ENCODE peak calls at places on chromosomes 12 and 14, in six cellular contexts. G is dorsolateral prefrontal cortex; O is T-cell; L is A549; I is activated T-cell treated with anti-CD3 and anti-CD28 coated beads, Interleukin-2, amount 50 U/mL, for 4 hours; M is MM.1S. E is an unnamed sample.

GRCh38 chr12:106766393-106766826 is 8.1 kb upstream of the RIC8B start:
- DNase-seq in G (no peak), O (no peak), I (peak; percentile 45), L (no peak), M (no peak), E (no peak)

GRCh38 chr14:105123266-105123665 is 45.3 kb downstream of the JAG2 start:
- DNase-seq in G (no peak), I (no peak), M (no peak), L (no peak), O (no peak), E (no peak)

GRCh38 chr12:97140355-97140754 is 233.3 kb downstream of the NEDD1 start:
- DNase-seq in L (no peak), G (no peak), I (no peak), M (no peak), O (no peak), E (no peak)

GRCh38 chr12:3491938-3492867 is 1.2 kb downstream of the PRMT8 start:
- DNase-seq in M (peak; percentile 42), G (no peak), O (no peak), L (peak; percentile 38), I (peak; percentile 6), E (no peak)

GRCh38 chr14:91897121-91897701 is 29.9 kb upstream of the TC2N start:
- DNase-seq in M (no peak), G (peak; percentile 72), O (no peak), L (peak; percentile 56), I (no peak), E (no peak)

GRCh38 chr14:21652209-21652808 is 1.3 kb upstream of the OR4E2 start:
- DNase-seq in G (no peak), I (no peak), O (no peak), M (no peak), L (no peak), E (no peak)

GRCh38 chr14:30272848-30273563 is 286.0 kb upstream of the G2E3 start:
- DNase-seq in M (no peak), G (no peak), L (no peak), I (no peak), O (no peak), E (no peak)

GRCh38 chr12:132029503-132030300 is 80.0 kb downstream of the EP400 start:
- DNase-seq in M (no peak), I (no peak), G (no peak), L (no peak), O (no peak), E (no peak)

GRCh38 chr14:34119107-34119858 is 168.4 kb upstream of the EGLN3 start:
- DNase-seq in G (no peak), M (no peak), O (no peak), L (no peak), I (no peak), E (no peak)

GRCh38 chr12:130104114-130104513 is 58.1 kb upstream of the FZD10 start:
- DNase-seq in I (no peak), G (no peak), L (no peak), O (no peak), M (no peak), E (no peak)

GRCh38 chr14:21978184-21978998 is 304.8 kb upstream of the OR4E1 start:
- DNase-seq in I (peak; percentile 57), O (peak; percentile 37), L (peak; percentile 62), G (peak; percentile 42), M (peak; percentile 59), E (peak; percentile 48)

GRCh38 chr12:94025730-94026129 is 122.6 kb upstream of the PLXNC1 start:
- DNase-seq in I (no peak), M (no peak), G (no peak), L (no peak), O (no peak), E (no peak)

GRCh38 chr14:91899213-91899612 is 31.9 kb upstream of the TC2N start:
- DNase-seq in M (no peak), L (peak; percentile 12), I (no peak), O (no peak), G (peak; percentile 47), E (no peak)

GRCh38 chr14:100640481-100641273 is 53.5 kb upstream of the BEGAIN start:
- DNase-seq in I (peak; percentile 48), G (no peak), L (no peak), M (peak; percentile 64), O (peak; percentile 78), E (peak; percentile 49)

GRCh38 chr14:59004012-59004411 is 184.5 kb upstream of the DAAM1 start:
- DNase-seq in G (no peak), O (no peak), L (no peak), I (no peak), M (no peak), E (no peak)

GRCh38 chr12:57891639-57892228 is 45.2 kb upstream of the CTDSP2 start:
- DNase-seq in M (no peak), G (no peak), O (no peak), I (no peak), L (no peak), E (no peak)

GRCh38 chr12:108622425-108622824 is 11.3 kb downstream of the SELPLG start:
- DNase-seq in L (peak; percentile 65), O (no peak), M (no peak), G (no peak), I (no peak), E (no peak)

GRCh38 chr14:53900499-53900898 is 56.1 kb downstream of the BMP4 start:
- DNase-seq in G (no peak), L (no peak), M (no peak), I (no peak), O (no peak), E (no peak)

GRCh38 chr12:46473634-46474201 is 101.1 kb upstream of the SLC38A2 start:
- DNase-seq in L (peak; percentile 96), G (no peak), I (no peak), O (no peak), M (no peak), E (no peak)

GRCh38 chr12:93518725-93519124 is 51.4 kb downstream of the MRPL42 start:
- DNase-seq in I (no peak), M (no peak), G (no peak), O (no peak), L (peak; percentile 19), E (no peak)

GRCh38 chr12:106132175-106133135 is 6.3 kb downstream of the NUAK1 start:
- DNase-seq in M (no peak), I (no peak), O (no peak), L (no peak), G (no peak), E (no peak)

GRCh38 chr12:114936148-114937099 is 252.4 kb upstream of the TBX3 start:
- DNase-seq in G (no peak), L (no peak), O (no peak), I (no peak), M (no peak), E (no peak)

GRCh38 chr14:55580401-55581010 is 499 bp downstream of the KTN1 start:
- DNase-seq in G (no peak), O (peak; percentile 30), I (peak; percentile 29), L (peak; percentile 22), M (peak; percentile 26), E (peak; percentile 51)

GRCh38 chr14:69055125-69055524 is 76.0 kb upstream of the ACTN1 start:
- DNase-seq in I (no peak), M (no peak), G (no peak), O (no peak), L (no peak), E (no peak)

GRCh38 chr12:104890463-104891096 is 67.5 kb downstream of the SLC41A2 start:
- DNase-seq in I (no peak), G (no peak), L (no peak), O (no peak), M (no peak), E (no peak)

GRCh38 chr12:25949343-25949742 is 9.1 kb upstream of the RASSF8 start:
- DNase-seq in O (no peak), G (no peak), M (no peak), I (no peak), L (no peak), E (no peak)

GRCh38 chr14:87896393-87897380 is 96.3 kb downstream of the GALC start:
- DNase-seq in M (peak; percentile 8), I (no peak), O (no peak), L (peak; percentile 54), G (no peak), E (no peak)

E was measured in effector CD4-positive, alpha-beta T cell.